ENCODE peak calls at places on chromosomes 11 and 22, in eight cellular contexts. A is DMS153, T is lung microvascular endothelial cell, O is endodermal cell, U is heart right ventricle, J is AG08396, C is anterior cingulate cortex, W is EL. E is an unnamed sample.

GRCh38 chr11:86916330-86916729 is 38.9 kb downstream of the FZD4 start:
- DNase-seq in A (no peak), T (peak; percentile 78), O (no peak), U (no peak), J (peak; percentile 79), C (no peak), W (peak; percentile 90), E (no peak)

GRCh38 chr11:64233913-64234839 is at the start of gene VEGFB:
- DNase-seq in A (no peak), T (peak; percentile 66), O (peak; percentile 79), U (peak; percentile 84), J (peak; percentile 84), C (peak; percentile 40), W (peak; percentile 70), E (peak; percentile 94)

GRCh38 chr11:107385361-107385982 is 72.2 kb downstream of the CWF19L2 start:
- DNase-seq in A (no peak), T (no peak), O (no peak), U (no peak), J (no peak), C (no peak), W (peak; percentile 57), E (no peak)

GRCh38 chr11:74583024-74583624 is 9.3 kb upstream of the POLD3 start:
- DNase-seq in A (no peak), T (no peak), O (no peak), U (no peak), J (no peak), C (no peak), W (no peak), E (no peak)

GRCh38 chr11:70628881-70629844 is 230.8 kb downstream of the CTTN start:
- DNase-seq in A (peak; percentile 82), T (no peak), O (no peak), U (peak; percentile 53), J (peak; percentile 48), C (peak; percentile 77), W (no peak), E (peak; percentile 52)

GRCh38 chr22:35582861-35583670 is 34.1 kb downstream of the MB start:
- DNase-seq in A (peak; percentile 52), T (peak; percentile 80), O (peak; percentile 87), U (peak; percentile 54), J (peak; percentile 86), C (peak; percentile 26), W (peak; percentile 68), E (peak; percentile 34)

GRCh38 chr22:44995715-44996114 is 14.1 kb downstream of the PHF21B start:
- DNase-seq in A (no peak), T (no peak), O (no peak), U (no peak), J (no peak), C (no peak), W (no peak), E (no peak)

GRCh38 chr11:76637491-76638266 is 32.9 kb downstream of the LRRC32 start:
- DNase-seq in A (no peak), T (peak; percentile 45), O (peak; percentile 35), U (peak; percentile 83), J (no peak), C (no peak), W (no peak), E (peak; percentile 51)

GRCh38 chr11:38019072-38019775 is 1421.2 kb upstream of the RAG2 start:
- DNase-seq in A (no peak), T (no peak), O (peak; percentile 79), U (no peak), J (no peak), C (no peak), W (peak; percentile 56), E (no peak)

GRCh38 chr11:132058211-132058772 is 687.9 kb downstream of the NTM start:
- DNase-seq in A (no peak), T (no peak), O (peak; percentile 66), U (no peak), J (no peak), C (no peak), W (peak; percentile 41), E (no peak)

GRCh38 chr11:69896250-69896649 is 77.0 kb upstream of the FGF3 start:
- DNase-seq in A (no peak), T (no peak), O (no peak), U (no peak), J (no peak), C (no peak), W (peak; percentile 52), E (no peak)

GRCh38 chr22:49151256-49152131 is 676.2 kb downstream of the BRD1 start:
- DNase-seq in A (no peak), T (no peak), O (no peak), U (no peak), J (no peak), C (no peak), W (no peak), E (no peak)

GRCh38 chr11:82701847-82702520 is 31.7 kb downstream of the FAM181B start:
- DNase-seq in A (peak; percentile 6), T (peak; percentile 56), O (peak; percentile 87), U (no peak), J (peak; percentile 39), C (peak; percentile 62), W (peak; percentile 34), E (no peak)

GRCh38 chr11:61833926-61834277 is 5.8 kb downstream of the FADS2 start:
- DNase-seq in A (no peak), T (no peak), O (peak; percentile 68), U (no peak), J (no peak), C (no peak), W (no peak), E (no peak)

GRCh38 chr22:44277404-44278135 is 35.2 kb downstream of the SHISAL1 start:
- DNase-seq in A (peak; percentile 32), T (no peak), O (no peak), U (no peak), J (no peak), C (no peak), W (no peak), E (no peak)

GRCh38 chr11:101775033-101775432 is 139.8 kb upstream of the CEP126 start:
- DNase-seq in A (no peak), T (no peak), O (no peak), U (no peak), J (no peak), C (no peak), W (no peak), E (no peak)

GRCh38 chr22:45202333-45203149 is 38.2 kb downstream of the KIAA0930 start:
- DNase-seq in A (no peak), T (no peak), O (peak; percentile 40), U (peak; percentile 8), J (no peak), C (no peak), W (no peak), E (no peak)

GRCh38 chr22:39808087-39808486 is 85.5 kb downstream of the ENTHD1 start:
- DNase-seq in A (no peak), T (peak; percentile 53), O (peak; percentile 85), U (no peak), J (peak; percentile 16), C (no peak), W (peak; percentile 32), E (no peak)

GRCh38 chr11:62399172-62399867 is 19.5 kb upstream of the SCGB1A1 start:
- DNase-seq in A (no peak), T (no peak), O (no peak), U (no peak), J (no peak), C (no peak), W (no peak), E (no peak)

GRCh38 chr22:38613588-38613987 is 42.6 kb downstream of the FAM227A start:
- DNase-seq in A (no peak), T (no peak), O (no peak), U (no peak), J (no peak), C (no peak), W (no peak), E (no peak)

GRCh38 chr11:19276859-19277808 is 36.4 kb upstream of the E2F8 start:
- DNase-seq in A (no peak), T (no peak), O (no peak), U (no peak), J (no peak), C (no peak), W (peak; percentile 36), E (peak; percentile 49)

GRCh38 chr11:69297926-69298777 is 4.2 kb downstream of the MYEOV start:
- DNase-seq in A (no peak), T (peak; percentile 80), O (no peak), U (peak; percentile 78), J (peak; percentile 80), C (peak; percentile 54), W (peak; percentile 95), E (peak; percentile 78)

GRCh38 chr11:117883063-117883462 is 6.6 kb upstream of the FXYD6 start:
- DNase-seq in A (no peak), T (no peak), O (peak; percentile 30), U (no peak), J (no peak), C (no peak), W (no peak), E (peak; percentile 20)

GRCh38 chr22:50676661-50677492 is 4.3 kb downstream of the SHANK3 start:
- DNase-seq in A (no peak), T (no peak), O (no peak), U (no peak), J (peak; percentile 11), C (no peak), W (no peak), E (peak; percentile 74)

GRCh38 chr22:48238966-48239365 is 1476.5 kb downstream of the TBC1D22A start:
- DNase-seq in A (no peak), T (no peak), O (peak; percentile 63), U (no peak), J (no peak), C (no peak), W (no peak), E (peak; percentile 81)

GRCh38 chr11:123166095-123166559 is 28.9 kb downstream of the CLMP start:
- DNase-seq in A (no peak), T (no peak), O (peak; percentile 94), U (peak; percentile 32), J (peak; percentile 72), C (no peak), W (peak; percentile 46), E (no peak)

GRCh38 chr11:109998921-109999320 is 94.3 kb upstream of the ZC3H12C start:
- DNase-seq in A (no peak), T (no peak), O (no peak), U (no peak), J (no peak), C (no peak), W (no peak), E (no peak)

GRCh38 chr22:50604623-50605348 is 4.2 kb downstream of the MAPK8IP2 start:
- DNase-seq in A (no peak), T (no peak), O (peak; percentile 43), U (no peak), J (peak; percentile 20), C (no peak), W (no peak), E (no peak)

GRCh38 chr11:78586452-78587046 is 11.9 kb upstream of the NARS2 start:
- DNase-seq in A (no peak), T (peak; percentile 54), O (no peak), U (no peak), J (no peak), C (no peak), W (peak; percentile 32), E (no peak)

GRCh38 chr22:46719921-46720320 is 18.1 kb downstream of the CERK start:
- DNase-seq in A (no peak), T (no peak), O (no peak), U (no peak), J (no peak), C (no peak), W (no peak), E (no peak)

GRCh38 chr11:61452825-61453224 is 22.9 kb downstream of the SDHAF2 start:
- DNase-seq in A (no peak), T (no peak), O (no peak), U (no peak), J (no peak), C (no peak), W (no peak), E (no peak)

GRCh38 chr11:121614661-121615240 is 162.0 kb upstream of the SORL1-AS1 start:
- DNase-seq in A (no peak), T (no peak), O (peak; percentile 73), U (no peak), J (no peak), C (no peak), W (no peak), E (no peak)

GRCh38 chr11:134350381-134350780 is 18.6 kb downstream of the GLB1L2 start:
- DNase-seq in A (no peak), T (no peak), O (no peak), U (no peak), J (no peak), C (no peak), W (no peak), E (no peak)

GRCh38 chr11:72238040-72238450 is 5.9 kb downstream of the PHOX2A start:
- DNase-seq in A (peak; percentile 76), T (peak; percentile 59), O (peak; percentile 97), U (no peak), J (peak; percentile 91), C (no peak), W (peak; percentile 60), E (no peak)